ENCODE peak calls at places on chromosomes 5 and 9, in nine cellular contexts. One of them, this sample, is unnamed.

GRCh38 chr5:99763021-99763814 is 772.0 kb upstream of the FAM174A start:
- DNase-seq in activated T-cell treated with anti-CD3 and anti-CD28 coated beads for 1 hour: no peak
- DNase-seq in AG08395: no peak
- DNase-seq in GM12865: no peak
- DNase-seq in stimulated activated CD8-positive, alpha-beta memory T cell treated with anti-CD3 and anti-CD28 coated beads, Interleukin-12 subunit alpha, Interleukin-12 subunit beta, amount 100 ng/mL, for 4 hours: no peak
- DNase-seq in erythroblast: no peak
- DNase-seq in NCI-H1417: no peak
- DNase-seq in AML-193: no peak
- DNase-seq in RPMI8226: no peak
- DNase-seq in this sample: no peak

GRCh38 chr9:131923766-131924165 is 155.9 kb downstream of the MED27 start:
- DNase-seq in GM12865: no peak
- DNase-seq in NCI-H1417: no peak
- DNase-seq in AML-193: no peak
- DNase-seq in AG08395: no peak
- DNase-seq in stimulated activated CD8-positive, alpha-beta memory T cell treated with anti-CD3 and anti-CD28 coated beads, Interleukin-12 subunit alpha, Interleukin-12 subunit beta, amount 100 ng/mL, for 4 hours: no peak
- DNase-seq in activated T-cell treated with anti-CD3 and anti-CD28 coated beads for 1 hour: no peak
- DNase-seq in erythroblast: no peak
- DNase-seq in RPMI8226: no peak
- DNase-seq in this sample: no peak

GRCh38 chr5:159825551-159826051 is 90.7 kb upstream of the ADRA1B start:
- DNase-seq in AML-193: no peak
- DNase-seq in GM12865: peak; percentile 28
- DNase-seq in stimulated activated CD8-positive, alpha-beta memory T cell treated with anti-CD3 and anti-CD28 coated beads, Interleukin-12 subunit alpha, Interleukin-12 subunit beta, amount 100 ng/mL, for 4 hours: no peak
- DNase-seq in NCI-H1417: peak; percentile 15
- DNase-seq in AG08395: no peak
- DNase-seq in activated T-cell treated with anti-CD3 and anti-CD28 coated beads for 1 hour: no peak
- DNase-seq in erythroblast: no peak
- DNase-seq in RPMI8226: peak; percentile 42
- DNase-seq in this sample: no peak

GRCh38 chr5:36079200-36079761 is 12.6 kb upstream of the UGT3A2 start:
- DNase-seq in RPMI8226: peak; percentile 47
- DNase-seq in AML-193: peak; percentile 43
- DNase-seq in GM12865: peak; percentile 64
- DNase-seq in erythroblast: peak; percentile 69
- DNase-seq in activated T-cell treated with anti-CD3 and anti-CD28 coated beads for 1 hour: no peak
- DNase-seq in stimulated activated CD8-positive, alpha-beta memory T cell treated with anti-CD3 and anti-CD28 coated beads, Interleukin-12 subunit alpha, Interleukin-12 subunit beta, amount 100 ng/mL, for 4 hours: no peak
- DNase-seq in AG08395: peak; percentile 74
- DNase-seq in NCI-H1417: peak; percentile 84
- DNase-seq in this sample: peak; percentile 62

GRCh38 chr5:20335978-20336377 is 348.0 kb upstream of the CDH18 start:
- DNase-seq in GM12865: no peak
- DNase-seq in erythroblast: no peak
- DNase-seq in AML-193: no peak
- DNase-seq in activated T-cell treated with anti-CD3 and anti-CD28 coated beads for 1 hour: no peak
- DNase-seq in stimulated activated CD8-positive, alpha-beta memory T cell treated with anti-CD3 and anti-CD28 coated beads, Interleukin-12 subunit alpha, Interleukin-12 subunit beta, amount 100 ng/mL, for 4 hours: no peak
- DNase-seq in RPMI8226: no peak
- DNase-seq in NCI-H1417: no peak
- DNase-seq in AG08395: no peak
- DNase-seq in this sample: no peak

GRCh38 chr5:60333103-60333502 is 366.9 kb downstream of the DEPDC1B start:
- DNase-seq in RPMI8226: no peak
- DNase-seq in erythroblast: no peak
- DNase-seq in AG08395: peak; percentile 13
- DNase-seq in stimulated activated CD8-positive, alpha-beta memory T cell treated with anti-CD3 and anti-CD28 coated beads, Interleukin-12 subunit alpha, Interleukin-12 subunit beta, amount 100 ng/mL, for 4 hours: no peak
- DNase-seq in AML-193: no peak
- DNase-seq in GM12865: no peak
- DNase-seq in activated T-cell treated with anti-CD3 and anti-CD28 coated beads for 1 hour: no peak
- DNase-seq in NCI-H1417: no peak
- DNase-seq in this sample: no peak

GRCh38 chr5:93995126-93995621 is 253.8 kb upstream of the POU5F2 start:
- DNase-seq in erythroblast: no peak
- DNase-seq in activated T-cell treated with anti-CD3 and anti-CD28 coated beads for 1 hour: no peak
- DNase-seq in RPMI8226: no peak
- DNase-seq in stimulated activated CD8-positive, alpha-beta memory T cell treated with anti-CD3 and anti-CD28 coated beads, Interleukin-12 subunit alpha, Interleukin-12 subunit beta, amount 100 ng/mL, for 4 hours: no peak
- DNase-seq in AML-193: no peak
- DNase-seq in GM12865: peak; percentile 9
- DNase-seq in NCI-H1417: peak; percentile 1
- DNase-seq in AG08395: peak; percentile 32
- DNase-seq in this sample: no peak

GRCh38 chr5:35129276-35129675 is 81.5 kb upstream of the AGXT2 start:
- DNase-seq in GM12865: no peak
- DNase-seq in stimulated activated CD8-positive, alpha-beta memory T cell treated with anti-CD3 and anti-CD28 coated beads, Interleukin-12 subunit alpha, Interleukin-12 subunit beta, amount 100 ng/mL, for 4 hours: no peak
- DNase-seq in NCI-H1417: no peak
- DNase-seq in AG08395: peak; percentile 66
- DNase-seq in RPMI8226: no peak
- DNase-seq in activated T-cell treated with anti-CD3 and anti-CD28 coated beads for 1 hour: no peak
- DNase-seq in erythroblast: no peak
- DNase-seq in AML-193: no peak
- DNase-seq in this sample: no peak

GRCh38 chr5:160419458-160420330 is 813 bp upstream of the SLU7 start:
- DNase-seq in stimulated activated CD8-positive, alpha-beta memory T cell treated with anti-CD3 and anti-CD28 coated beads, Interleukin-12 subunit alpha, Interleukin-12 subunit beta, amount 100 ng/mL, for 4 hours: no peak
- DNase-seq in RPMI8226: peak; percentile 17
- DNase-seq in activated T-cell treated with anti-CD3 and anti-CD28 coated beads for 1 hour: no peak
- DNase-seq in GM12865: no peak
- DNase-seq in erythroblast: peak; percentile 41
- DNase-seq in NCI-H1417: peak; percentile 26
- DNase-seq in AML-193: no peak
- DNase-seq in AG08395: no peak
- DNase-seq in this sample: peak; percentile 60

GRCh38 chr9:136693490-136694162 is 6.4 kb upstream of the AGPAT2 start:
- DNase-seq in RPMI8226: peak; percentile 94
- DNase-seq in activated T-cell treated with anti-CD3 and anti-CD28 coated beads for 1 hour: no peak
- DNase-seq in GM12865: no peak
- DNase-seq in erythroblast: peak; percentile 52
- DNase-seq in AG08395: no peak
- DNase-seq in stimulated activated CD8-positive, alpha-beta memory T cell treated with anti-CD3 and anti-CD28 coated beads, Interleukin-12 subunit alpha, Interleukin-12 subunit beta, amount 100 ng/mL, for 4 hours: no peak
- DNase-seq in AML-193: no peak
- DNase-seq in NCI-H1417: peak; percentile 64
- DNase-seq in this sample: no peak

GRCh38 chr5:180329606-180330269 is 23.4 kb downstream of the GFPT2 start:
- DNase-seq in GM12865: no peak
- DNase-seq in AG08395: no peak
- DNase-seq in AML-193: no peak
- DNase-seq in RPMI8226: no peak
- DNase-seq in erythroblast: no peak
- DNase-seq in stimulated activated CD8-positive, alpha-beta memory T cell treated with anti-CD3 and anti-CD28 coated beads, Interleukin-12 subunit alpha, Interleukin-12 subunit beta, amount 100 ng/mL, for 4 hours: no peak
- DNase-seq in NCI-H1417: no peak
- DNase-seq in activated T-cell treated with anti-CD3 and anti-CD28 coated beads for 1 hour: no peak
- DNase-seq in this sample: no peak

GRCh38 chr5:23411200-23411599 is 96.2 kb upstream of the PRDM9 start:
- DNase-seq in RPMI8226: no peak
- DNase-seq in erythroblast: no peak
- DNase-seq in AG08395: no peak
- DNase-seq in GM12865: no peak
- DNase-seq in NCI-H1417: no peak
- DNase-seq in AML-193: no peak
- DNase-seq in stimulated activated CD8-positive, alpha-beta memory T cell treated with anti-CD3 and anti-CD28 coated beads, Interleukin-12 subunit alpha, Interleukin-12 subunit beta, amount 100 ng/mL, for 4 hours: no peak
- DNase-seq in activated T-cell treated with anti-CD3 and anti-CD28 coated beads for 1 hour: no peak
- DNase-seq in this sample: no peak

GRCh38 chr5:1215320-1216096 is 9.7 kb upstream of the SLC6A18 start:
- DNase-seq in activated T-cell treated with anti-CD3 and anti-CD28 coated beads for 1 hour: no peak
- DNase-seq in stimulated activated CD8-positive, alpha-beta memory T cell treated with anti-CD3 and anti-CD28 coated beads, Interleukin-12 subunit alpha, Interleukin-12 subunit beta, amount 100 ng/mL, for 4 hours: no peak
- DNase-seq in erythroblast: no peak
- DNase-seq in RPMI8226: no peak
- DNase-seq in GM12865: no peak
- DNase-seq in AG08395: no peak
- DNase-seq in NCI-H1417: no peak
- DNase-seq in AML-193: no peak
- DNase-seq in this sample: no peak

GRCh38 chr5:126497506-126497905 is 74.3 kb downstream of the GRAMD2B start:
- DNase-seq in GM12865: peak; percentile 25
- DNase-seq in erythroblast: no peak
- DNase-seq in AG08395: no peak
- DNase-seq in RPMI8226: peak; percentile 28
- DNase-seq in NCI-H1417: no peak
- DNase-seq in stimulated activated CD8-positive, alpha-beta memory T cell treated with anti-CD3 and anti-CD28 coated beads, Interleukin-12 subunit alpha, Interleukin-12 subunit beta, amount 100 ng/mL, for 4 hours: no peak
- DNase-seq in activated T-cell treated with anti-CD3 and anti-CD28 coated beads for 1 hour: no peak
- DNase-seq in AML-193: no peak
- DNase-seq in this sample: no peak

GRCh38 chr5:129631946-129632345 is 115.9 kb upstream of the MINAR2 start:
- DNase-seq in GM12865: no peak
- DNase-seq in activated T-cell treated with anti-CD3 and anti-CD28 coated beads for 1 hour: no peak
- DNase-seq in NCI-H1417: no peak
- DNase-seq in AML-193: no peak
- DNase-seq in stimulated activated CD8-positive, alpha-beta memory T cell treated with anti-CD3 and anti-CD28 coated beads, Interleukin-12 subunit alpha, Interleukin-12 subunit beta, amount 100 ng/mL, for 4 hours: no peak
- DNase-seq in AG08395: no peak
- DNase-seq in erythroblast: no peak
- DNase-seq in RPMI8226: no peak
- DNase-seq in this sample: no peak

GRCh38 chr9:34179528-34180138 is 790 bp downstream of the UBAP1 start:
- DNase-seq in RPMI8226: peak; percentile 12
- DNase-seq in erythroblast: peak; percentile 76
- DNase-seq in NCI-H1417: no peak
- DNase-seq in AG08395: peak; percentile 20
- DNase-seq in activated T-cell treated with anti-CD3 and anti-CD28 coated beads for 1 hour: no peak
- DNase-seq in AML-193: peak; percentile 34
- DNase-seq in GM12865: peak; percentile 9
- DNase-seq in stimulated activated CD8-positive, alpha-beta memory T cell treated with anti-CD3 and anti-CD28 coated beads, Interleukin-12 subunit alpha, Interleukin-12 subunit beta, amount 100 ng/mL, for 4 hours: no peak
- DNase-seq in this sample: peak; percentile 52